ENCODE peak calls at places on chromosomes 12 and 14, in eight cellular contexts. L is left lung, H is transverse colon, J is heart left ventricle, S is adrenal gland, P is fibroblast of lung, Z is endodermal cell, D is left ventricle myocardium inferior. V is an unnamed sample.

GRCh38 chr14:22524784-22525161 is 64.3 kb downstream of the DAD1 start:
- DNase-seq in H (no peak), Z (no peak), P (peak; percentile 75), L (no peak), J (no peak), D (no peak), S (no peak), V (no peak)

GRCh38 chr12:123995023-123995422 is 22.0 kb downstream of the ZNF664 start:
- DNase-seq in Z (no peak), H (no peak), J (no peak), L (no peak), D (no peak), S (no peak), P (peak; percentile 91), V (peak; percentile 19)

GRCh38 chr14:50379563-50379962 is 17.1 kb downstream of the CDKL1 start:
- DNase-seq in P (no peak), J (no peak), D (no peak), Z (no peak), S (no peak), H (no peak), L (no peak), V (no peak)

GRCh38 chr12:54598966-54599365 is 10.5 kb upstream of the PPP1R1A start:
- DNase-seq in J (no peak), D (no peak), H (no peak), S (no peak), L (no peak), P (no peak), Z (peak; percentile 38), V (peak; percentile 36)

GRCh38 chr14:61565836-61566536 is 129.3 kb upstream of the HIF1A start:
- DNase-seq in H (no peak), P (peak; percentile 92), D (no peak), S (no peak), J (no peak), Z (no peak), L (no peak), V (no peak)

GRCh38 chr14:105210266-105211025 is 29.3 kb upstream of the NUDT14 start:
- DNase-seq in D (no peak), P (no peak), J (no peak), L (no peak), S (no peak), H (no peak), Z (no peak), V (no peak)

GRCh38 chr14:101761881-101762529 is 496 bp downstream of the PPP2R5C start:
- DNase-seq in P (peak; percentile 2), J (peak; percentile 38), D (peak; percentile 39), H (peak; percentile 59), S (peak; percentile 51), L (peak; percentile 55), Z (no peak), V (peak; percentile 63)

GRCh38 chr12:123024819-123025391 is 44.4 kb downstream of the ARL6IP4 start:
- DNase-seq in H (no peak), Z (no peak), J (no peak), D (no peak), S (no peak), L (no peak), P (peak; percentile 47), V (no peak)

DNA sequence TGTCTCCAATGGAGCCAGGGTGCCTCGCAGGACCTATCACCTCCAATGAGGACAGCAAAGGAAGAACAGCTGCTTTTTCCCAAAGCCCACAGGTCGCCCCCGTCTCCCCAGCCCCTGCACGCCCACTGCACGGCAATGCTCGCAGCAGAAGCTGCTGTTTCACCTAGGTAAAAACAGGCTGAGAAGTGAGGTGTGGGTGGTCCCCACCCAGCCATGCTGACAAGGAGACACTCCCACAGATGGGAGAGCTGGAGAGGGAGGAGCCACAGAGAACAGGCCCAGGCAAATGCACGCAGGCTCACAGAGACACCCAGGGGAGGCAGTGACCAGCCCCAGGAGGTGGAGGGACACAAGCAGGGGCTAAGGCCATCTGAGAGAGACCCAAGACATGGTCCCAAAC is 10.4 kb downstream of the CFAP73 start:
- DNase-seq in Z (no peak), P (no peak), S (no peak), J (no peak), H (no peak), D (no peak), L (no peak), V (no peak)
- H3K36me3 ChIP-seq in Z (peaks cover 40% of the 10 kb centered on the region), P (peaks cover 18% of the 10 kb centered on the region), S (no peaks in the 10 kb centered on the region), J (peaks cover 74% of the 10 kb centered on the region), H (peaks cover 11% of the 10 kb centered on the region), D (peaks cover 79% of the 10 kb centered on the region), L (no peaks in the 10 kb centered on the region), V (peaks cover 36% of the 10 kb centered on the region)

GRCh38 chr12:7984900-7985299 is 47.6 kb upstream of the FOXJ2 start:
- DNase-seq in P (no peak), Z (no peak), S (no peak), D (no peak), L (no peak), H (no peak), J (no peak), V (no peak)

GRCh38 chr12:7981446-7981845 is 45.5 kb upstream of the SLC2A3 start:
- DNase-seq in Z (no peak), D (no peak), S (no peak), J (no peak), H (no peak), L (no peak), P (no peak), V (no peak)

GRCh38 chr12:7989827-7990491 is 42.6 kb upstream of the FOXJ2 start:
- DNase-seq in P (no peak), D (peak; percentile 32), J (peak; percentile 33), L (peak; percentile 85), S (peak; percentile 19), Z (no peak), H (peak; percentile 21), V (peak; percentile 7)

DNA sequence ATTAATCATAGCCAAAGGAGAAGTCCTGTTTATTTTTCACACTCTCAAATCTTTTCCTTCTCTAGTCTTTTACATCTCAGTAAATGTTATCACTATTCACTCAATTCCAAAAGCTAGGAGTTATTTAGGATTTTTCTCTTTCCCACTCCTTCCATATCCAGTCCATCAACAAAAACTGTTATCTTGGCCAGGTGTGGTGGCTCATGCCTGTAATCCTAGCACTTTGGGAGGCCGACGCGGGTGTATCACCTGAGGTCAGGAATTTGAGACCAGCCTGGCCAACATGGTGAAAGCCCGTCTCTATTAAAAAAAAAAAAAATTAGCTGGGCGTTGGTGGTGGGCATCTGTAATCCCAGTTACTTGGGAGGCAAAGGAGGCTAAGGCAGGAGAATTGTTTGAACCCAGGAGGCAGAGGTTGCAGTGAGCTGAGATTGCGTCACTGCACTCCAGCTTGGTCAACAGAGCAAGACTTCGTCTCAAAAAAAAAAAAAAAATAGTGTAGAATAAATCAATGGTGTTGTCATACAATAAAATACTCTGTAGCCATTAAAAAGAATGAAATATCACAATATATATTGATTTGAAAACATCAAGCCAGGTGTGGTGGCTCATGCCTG is 46.6 kb upstream of the FOXJ2 start:
- DNase-seq in P (no peak), Z (no peak), S (no peak), H (no peak), D (no peak), L (no peak), J (no peak), V (no peak)
- H3K4me1 ChIP-seq in P (no peaks in the 10 kb centered on the region), Z (peaks cover 4% of the 10 kb centered on the region), S (no peaks in the 10 kb centered on the region), H (no peaks in the 10 kb centered on the region), D (no peaks in the 10 kb centered on the region), L (peaks cover 42% of the 10 kb centered on the region), J (peaks cover 22% of the 10 kb centered on the region), V (peaks cover 5% of the 10 kb centered on the region)

GRCh38 chr12:47884501-47884900 is 20.3 kb downstream of the VDR start:
- DNase-seq in H (no peak), L (no peak), S (no peak), D (no peak), J (no peak), Z (no peak), P (no peak), V (no peak)

GRCh38 chr12:47883663-47884195 is 21.1 kb downstream of the VDR start:
- DNase-seq in J (no peak), H (no peak), Z (no peak), P (no peak), S (no peak), L (no peak), D (no peak), V (no peak)

GRCh38 chr12:47881826-47882427 is 22.9 kb downstream of the VDR start:
- DNase-seq in H (no peak), L (peak; percentile 71), S (no peak), D (no peak), Z (no peak), J (no peak), P (peak; percentile 98), V (no peak)

GRCh38 chr12:47881041-47881440 is 23.8 kb downstream of the VDR start:
- DNase-seq in H (no peak), D (no peak), J (no peak), P (no peak), L (no peak), Z (no peak), S (no peak), V (no peak)

DNA sequence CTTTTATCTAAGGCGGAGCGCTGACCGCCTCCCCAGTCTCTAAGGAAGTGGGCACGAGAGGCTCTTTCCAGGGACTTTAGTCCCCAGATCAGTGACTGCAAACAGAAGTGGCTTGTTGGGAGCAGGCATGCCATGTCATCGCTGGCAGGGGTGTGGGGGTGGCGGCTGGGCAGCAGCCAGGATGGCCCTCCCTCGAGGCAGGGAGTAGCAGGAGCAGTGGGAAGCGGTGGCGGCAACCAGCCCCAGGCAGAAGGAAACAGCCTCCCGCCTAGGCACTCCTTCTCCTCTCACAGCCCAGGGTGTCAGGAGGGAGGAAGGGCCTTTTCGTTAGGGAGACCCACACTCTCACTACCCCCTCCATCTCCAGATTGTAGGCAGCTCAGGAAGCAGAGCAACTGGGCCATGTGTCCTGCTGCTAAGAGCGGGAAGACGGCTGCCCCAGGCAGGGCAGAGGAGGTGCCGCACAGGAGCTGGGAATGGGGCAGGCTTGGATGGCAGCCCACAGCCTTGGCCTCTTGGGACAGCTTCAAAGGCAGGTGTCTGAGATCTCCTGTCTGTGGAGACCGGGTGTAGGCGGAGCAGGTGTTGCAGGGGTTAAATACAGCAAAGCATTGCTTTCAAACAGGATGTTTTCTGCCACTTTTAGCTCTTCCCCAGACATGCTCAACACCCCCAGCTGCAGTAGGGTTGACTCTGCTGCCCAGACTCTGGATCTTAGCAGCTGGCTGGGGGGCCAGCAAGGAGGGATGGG is 21.8 kb downstream of the VDR start:
- DNase-seq in S (no peak), L (peak; percentile 87), H (peak; percentile 59), Z (no peak), J (no peak), P (peak; percentile 28), D (no peak), V (peak; percentile 91)
- H3K4me3 ChIP-seq in S (no peak overlapping the region), L (no peak overlapping the region), H (peak overlapping the region; percentile 5), Z (no peak overlapping the region), J (no peak overlapping the region), P (no peak overlapping the region), D (no peak overlapping the region), V (peak overlapping the region; percentile 5)

DNA sequence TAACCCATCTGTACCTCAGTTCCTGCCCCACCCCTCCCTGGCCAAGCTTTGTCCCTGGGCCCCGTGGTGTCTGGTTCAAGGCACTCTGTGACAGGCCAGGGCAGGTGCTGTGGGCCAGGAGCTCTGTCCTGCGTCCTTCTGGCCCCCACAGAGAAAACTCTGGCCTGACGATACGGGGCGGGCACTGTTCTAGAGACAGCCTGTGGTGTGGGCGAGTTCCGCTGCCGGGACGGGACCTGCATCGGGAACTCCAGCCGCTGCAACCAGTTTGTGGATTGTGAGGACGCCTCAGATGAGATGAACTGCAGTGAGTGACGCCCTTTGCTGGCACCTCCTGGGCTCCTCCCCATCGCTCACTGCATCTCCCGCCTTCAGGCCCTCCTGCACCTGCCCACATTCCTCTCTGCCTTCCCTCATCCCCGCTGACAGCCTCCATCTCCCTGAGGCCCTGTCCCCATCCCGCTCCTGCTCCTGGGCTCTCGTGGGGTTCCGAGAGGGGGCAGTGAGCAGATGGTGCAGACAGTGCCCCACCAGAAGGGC is 22.8 kb upstream of the NXPH4 start:
- DNase-seq in S (no peak), H (no peak), L (no peak), D (no peak), P (no peak), Z (no peak), J (no peak), V (no peak)
- H3K36me3 ChIP-seq in S (no peaks in the 10 kb centered on the region), H (peaks cover 23% of the 10 kb centered on the region), L (no peaks in the 10 kb centered on the region), D (peaks cover 92% of the 10 kb centered on the region), P (peaks cover 85% of the 10 kb centered on the region), Z (peaks cover 40% of the 10 kb centered on the region), J (peaks cover 88% of the 10 kb centered on the region), V (peaks cover 50% of the 10 kb centered on the region)